ENCODE peak calls at places on chromosomes 1 and 21, in seven cellular contexts. J is IMR-90, D is neuronal stem cell, A is mesendoderm, F is H9, M is H1, T is trophoblast cell. P is an unnamed sample. For H3K79me1, the result is how much of the 10 kb centered on the place peaks cover.

GRCh38 chr1:93360111-93360510 is 14.4 kb downstream of the DR1 start:
- DNase-seq in J (no peak), D (no peak), A (no peak), F (no peak), M (no peak), T (no peak), P (no peak)

GRCh38 chr1:8023995-8024313 is 2.2 kb downstream of the ERRFI1 start:
- DNase-seq in J (no peak), D (no peak), A (peak), F (no peak), M (no peak), T (peak), P (peak)

GRCh38 chr1:178330848-178331497 is 165.8 kb downstream of the CLEC20A start:
- DNase-seq in J (no peak), D (no peak), A (no peak), F (no peak), M (no peak), T (no peak), P (no peak)

GRCh38 chr1:161958425-161958824 is 65.2 kb downstream of the OLFML2B start:
- DNase-seq in J (peak), D (no peak), A (no peak), F (no peak), M (no peak), T (no peak), P (no peak)

GRCh38 chr1:201496296-201496690 is 10.6 kb downstream of the CSRP1 start:
- DNase-seq in J (no peak), D (no peak), A (no peak), F (no peak), M (no peak), T (no peak), P (no peak)

GRCh38 chr1:58781541-58782307 is 2.1 kb downstream of the JUN start:
- DNase-seq in J (peak), D (peak), A (peak), F (peak), M (no peak), T (peak), P (peak)

GRCh38 chr21:20249401-20249800 is 748.8 kb upstream of the NCAM2 start:
- DNase-seq in J (no peak), D (no peak), A (no peak), F (no peak), M (no peak), T (no peak), P (no peak)

GRCh38 chr1:30315185-30315960 is 408.0 kb downstream of the MATN1 start:
- DNase-seq in J (peak), D (no peak), A (peak), F (peak), M (no peak), T (no peak), P (no peak)

GRCh38 chr1:67898033-67898726 is 64.9 kb upstream of the GNG12 start:
- DNase-seq in J (peak), D (no peak), A (peak), F (no peak), M (no peak), T (peak), P (no peak)

GRCh38 chr21:37886726-37887309 is 29.4 kb downstream of the KCNJ6 start:
- DNase-seq in J (no peak), D (no peak), A (peak), F (no peak), M (no peak), T (no peak), P (no peak)

GRCh38 chr1:213163278-213163711 is 112.3 kb downstream of the RPS6KC1 start:
- DNase-seq in J (no peak), D (no peak), A (no peak), F (no peak), M (no peak), T (no peak), P (no peak)

GRCh38 chr1:155983191-155984023 is 5.1 kb upstream of the ARHGEF2 start:
- DNase-seq in J (peak), D (no peak), A (peak), F (peak), M (no peak), T (no peak), P (peak)

GRCh38 chr1:61182049-61182448 is 99.7 kb downstream of the NFIA start:
- DNase-seq in J (peak), D (no peak), A (no peak), F (no peak), M (no peak), T (no peak), P (peak)

GRCh38 chr1:6099787-6100765 is 54.4 kb downstream of the KCNAB2 start:
- DNase-seq in J (no peak), D (no peak), A (no peak), F (no peak), M (no peak), T (no peak), P (no peak)

GRCh38 chr1:33010946-33011731 is 25.5 kb downstream of the AK2 start:
- DNase-seq in J (peak), D (no peak), A (no peak), F (no peak), M (no peak), T (no peak), P (peak)

GRCh38 chr1:65232402-65233122 is 76.8 kb upstream of the DNAJC6 start:
- DNase-seq in J (no peak), D (no peak), A (no peak), F (no peak), M (no peak), T (no peak), P (peak)

GRCh38 chr1:15337656-15338402 is 71.9 kb upstream of the EFHD2 start:
- DNase-seq in J (peak), D (no peak), A (peak), F (no peak), M (no peak), T (peak), P (peak)

GRCh38 chr1:214419650-214420049 is 131.8 kb downstream of the PTPN14 start:
- DNase-seq in J (no peak), D (no peak), A (peak), F (no peak), M (no peak), T (peak), P (no peak)

GRCh38 chr1:180116964-180117763 is 37.5 kb upstream of the QSOX1 start:
- DNase-seq in J (peak), D (no peak), A (no peak), F (no peak), M (no peak), T (no peak), P (peak)

GRCh38 chr1:150764617-150765090 is 924 bp downstream of the CTSS start:
- DNase-seq in J (peak), D (no peak), A (no peak), F (no peak), M (no peak), T (peak), P (peak)

GRCh38 chr1:202117898-202118371 is 4.8 kb upstream of the GPR37L1 start:
- DNase-seq in J (no peak), D (no peak), A (no peak), F (no peak), M (no peak), T (peak), P (no peak)

GRCh38 chr1:24966724-24967346 is 36.8 kb upstream of the RUNX3 start:
- DNase-seq in J (peak), D (no peak), A (peak), F (no peak), M (no peak), T (peak), P (peak)

GRCh38 chr1:110524311-110525249 is 5.6 kb upstream of the KCNA10 start:
- DNase-seq in J (peak), D (peak), A (peak), F (peak), M (peak), T (peak), P (peak)

GRCh38 chr1:226001852-226002666 is 2.9 kb upstream of the SDE2 start:
- DNase-seq in J (no peak), D (no peak), A (peak), F (no peak), M (no peak), T (peak), P (no peak)

GRCh38 chr1:198761859-198762616 is 123.2 kb downstream of the PTPRC start:
- DNase-seq in J (no peak), D (no peak), A (no peak), F (no peak), M (no peak), T (no peak), P (no peak)

GRCh38 chr1:50023292-50024159 is at the start of gene AGBL4:
- DNase-seq in J (no peak), D (peak), A (peak), F (peak), M (no peak), T (peak), P (no peak)

GRCh38 chr1:199089393-199090122 is 450.7 kb downstream of the PTPRC start:
- DNase-seq in J (peak), D (no peak), A (no peak), F (no peak), M (no peak), T (no peak), P (no peak)

GRCh38 chr1:15847100-15847892 is at the start of gene SPEN:
- DNase-seq in J (peak), D (peak), A (peak), F (peak), M (peak), T (peak), P (peak)

GRCh38 chr1:57551476-57551875 is 127.6 kb upstream of the DAB1 start:
- DNase-seq in J (no peak), D (no peak), A (peak), F (peak), M (no peak), T (no peak), P (no peak)

GRCh38 chr1:161266096-161266679 is 7.6 kb downstream of the PCP4L1 start:
- DNase-seq in J (no peak), D (no peak), A (no peak), F (no peak), M (no peak), T (no peak), P (no peak)

GRCh38 chr21:41769521-41769920 is 2.7 kb upstream of the RIPK4 start:
- DNase-seq in J (no peak), D (no peak), A (no peak), F (no peak), M (no peak), T (no peak), P (no peak)

GRCh38 chr21:33873116-33873515 is 42.5 kb downstream of the ATP5PO start:
- DNase-seq in J (no peak), D (no peak), A (no peak), F (no peak), M (no peak), T (no peak), P (no peak)

GRCh38 chr1:47764461-47765046 is 232.6 kb downstream of the TRABD2B start:
- DNase-seq in J (no peak), D (no peak), A (no peak), F (no peak), M (no peak), T (no peak), P (no peak)

GRCh38 chr21:29568020-29568419 is 269.3 kb downstream of the BACH1 start:
- DNase-seq in J (no peak), D (no peak), A (no peak), F (no peak), M (no peak), T (peak), P (no peak)

GRCh38 chr1:25145775-25146381 is 86.4 kb downstream of the SYF2 start:
- DNase-seq in J (no peak), D (no peak), A (no peak), F (no peak), M (no peak), T (no peak), P (no peak)

GRCh38 chr1:185495017-185495416 is 178.0 kb upstream of the IVNS1ABP start:
- DNase-seq in J (no peak), D (no peak), A (no peak), F (no peak), M (no peak), T (no peak), P (no peak)

GRCh38 chr1:40736085-40736531 is 44.6 kb downstream of the NFYC start:
- DNase-seq in J (peak), D (no peak), A (peak), F (no peak), M (no peak), T (peak), P (peak)
- H3K79me1 ChIP-seq in J (under half), D (under half), A (under half), F (under half), M (under half), T (under half), P (under half)

GRCh38 chr1:209815495-209815894 is 9.6 kb upstream of the IRF6 start:
- DNase-seq in J (no peak), D (no peak), A (no peak), F (no peak), M (no peak), T (no peak), P (no peak)

GRCh38 chr1:209816923-209817322 is 10.8 kb upstream of the UTP25 start:
- DNase-seq in J (no peak), D (no peak), A (no peak), F (no peak), M (no peak), T (no peak), P (no peak)

GRCh38 chr1:209815931-209816338 is 10.0 kb upstream of the IRF6 start:
- DNase-seq in J (no peak), D (no peak), A (no peak), F (no peak), M (no peak), T (peak), P (no peak)

GRCh38 chr1:209819059-209819458 is 8.7 kb upstream of the UTP25 start:
- DNase-seq in J (no peak), D (no peak), A (no peak), F (no peak), M (no peak), T (no peak), P (no peak)

DNA sequence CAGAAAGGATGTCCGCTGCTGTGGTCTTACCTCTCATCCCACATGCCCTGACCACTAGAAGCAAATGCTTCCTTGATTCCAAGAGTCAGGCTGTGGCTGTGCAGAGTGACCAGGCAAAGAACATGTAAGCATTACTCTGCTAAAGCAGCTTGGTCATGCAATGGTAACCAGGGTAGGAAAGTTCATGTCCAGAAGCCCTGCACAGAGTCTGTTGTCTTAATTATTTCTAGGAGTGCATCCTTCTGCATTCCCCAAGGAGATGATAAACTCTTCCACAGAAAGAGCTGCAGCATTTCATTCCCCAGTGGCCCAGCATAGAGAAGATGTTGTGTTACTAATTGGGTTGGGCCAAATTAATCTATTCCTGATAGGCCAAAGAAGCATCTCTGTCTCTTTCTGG is 10.1 kb upstream of the UTP25 start:
- DNase-seq in J (no peak), D (no peak), A (no peak), F (no peak), M (no peak), T (no peak), P (no peak)
- H3K79me1 ChIP-seq in J (under half), D (under half), A (under half), F (under half), M (under half), T (under half), P (under half)

GRCh38 chr1:46512792-46513190 is 23.2 kb downstream of the DMBX1 start:
- DNase-seq in J (no peak), D (no peak), A (no peak), F (no peak), M (no peak), T (no peak), P (no peak)
- H3K79me1 ChIP-seq in J (under half), D (under half), A (under half), F (under half), M (under half), T (under half), P (under half)

GRCh38 chr1:76474922-76475321 is 392.4 kb upstream of the ST6GALNAC5 start:
- DNase-seq in J (no peak), D (no peak), A (no peak), F (no peak), M (no peak), T (no peak), P (no peak)
- H3K79me1 ChIP-seq in J (under half), D (under half), A (under half), F (under half), M (under half), T (under half), P (under half)

GRCh38 chr1:11598461-11598860 is 55.8 kb downstream of the FBXO2 start:
- DNase-seq in J (peak), D (no peak), A (no peak), F (no peak), M (no peak), T (no peak), P (no peak)

GRCh38 chr1:11594625-11595024 is 59.6 kb downstream of the FBXO2 start:
- DNase-seq in J (no peak), D (no peak), A (no peak), F (no peak), M (no peak), T (no peak), P (no peak)

GRCh38 chr1:11595287-11595686 is 58.9 kb downstream of the FBXO2 start:
- DNase-seq in J (no peak), D (no peak), A (no peak), F (no peak), M (no peak), T (no peak), P (no peak)

GRCh38 chr1:11594222-11594621 is 60.0 kb downstream of the FBXO2 start:
- DNase-seq in J (peak), D (peak), A (peak), F (peak), M (peak), T (peak), P (peak)

DNA sequence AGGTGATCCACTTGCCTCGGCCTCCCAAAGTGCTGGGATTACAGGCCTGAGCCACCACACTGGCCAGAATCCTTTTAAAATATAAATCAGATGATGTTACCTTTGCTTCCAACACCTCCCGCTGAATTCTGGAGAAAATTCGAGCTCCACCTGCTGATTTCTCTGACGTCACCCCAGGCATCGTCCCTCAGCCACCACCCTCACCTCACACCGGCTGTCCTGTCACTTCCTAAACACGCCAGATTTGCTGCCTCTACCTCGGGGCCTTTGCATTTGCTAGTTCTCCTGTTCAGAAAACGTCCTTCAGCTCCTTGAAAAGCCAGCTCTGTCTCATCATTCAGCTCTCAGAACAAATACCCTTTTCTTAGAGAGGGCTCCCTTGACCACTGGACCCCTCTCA is 57.9 kb downstream of the FBXO2 start:
- DNase-seq in J (no peak), D (no peak), A (no peak), F (no peak), M (no peak), T (no peak), P (no peak)
- H3K79me1 ChIP-seq in J (under half), D (under half), A (under half), F (under half), M (under half), T (under half), P (under half)

GRCh38 chr1:215891673-215892072 is 324.6 kb downstream of the KCTD3 start:
- DNase-seq in J (peak), D (no peak), A (no peak), F (no peak), M (no peak), T (no peak), P (no peak)

GRCh38 chr1:215895893-215896292 is 328.8 kb downstream of the KCTD3 start:
- DNase-seq in J (no peak), D (no peak), A (no peak), F (no peak), M (no peak), T (no peak), P (no peak)

GRCh38 chr1:215890438-215890837 is 323.3 kb downstream of the KCTD3 start:
- DNase-seq in J (no peak), D (no peak), A (no peak), F (no peak), M (no peak), T (no peak), P (no peak)

GRCh38 chr1:215891266-215891665 is 324.2 kb downstream of the KCTD3 start:
- DNase-seq in J (peak), D (no peak), A (no peak), F (no peak), M (no peak), T (no peak), P (no peak)

DNA sequence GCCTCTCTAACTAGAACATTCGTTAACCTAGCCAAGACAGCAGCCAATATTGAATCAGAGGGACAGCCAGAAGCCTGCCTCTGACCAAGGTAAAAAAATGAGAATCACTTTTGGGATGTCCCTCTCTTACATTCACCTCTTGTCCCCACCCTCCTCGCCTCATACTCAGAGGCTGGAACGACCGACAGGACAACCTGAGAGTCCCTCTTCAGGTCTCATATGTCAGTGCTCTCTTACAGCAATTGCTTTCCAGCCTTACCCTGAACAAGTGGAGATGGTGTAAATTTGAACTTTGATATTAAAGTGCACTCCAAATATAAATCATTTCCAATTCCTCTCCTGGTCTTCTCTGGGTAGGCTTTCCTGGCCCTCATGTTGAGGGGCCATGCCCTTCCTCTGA is 327.5 kb downstream of the KCTD3 start:
- DNase-seq in J (no peak), D (no peak), A (peak), F (no peak), M (no peak), T (no peak), P (no peak)
- H3K79me1 ChIP-seq in J (under half), D (under half), A (under half), F (under half), M (under half), T (under half), P (under half)

DNA sequence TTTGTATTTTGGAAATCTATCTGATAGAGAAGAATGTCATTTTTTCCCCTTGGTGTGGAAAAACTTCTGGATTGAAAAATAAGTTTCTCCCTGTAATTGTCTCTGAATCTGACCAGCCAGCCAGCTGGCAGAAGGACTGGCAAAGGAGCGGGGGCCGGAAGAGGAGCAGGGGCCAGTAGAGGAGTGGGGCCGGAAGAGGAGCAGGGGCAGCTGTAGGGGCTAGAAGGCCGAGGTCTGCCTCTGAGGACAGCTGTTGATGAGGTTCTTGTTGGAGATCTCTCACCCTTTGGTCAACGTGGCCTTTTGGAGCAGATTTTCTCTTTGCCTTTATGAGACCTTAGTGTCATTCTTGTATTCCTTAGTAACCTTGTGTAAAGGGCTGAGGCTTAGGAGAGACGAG is 121.8 kb downstream of the GALNT2 start:
- DNase-seq in J (no peak), D (no peak), A (no peak), F (no peak), M (no peak), T (no peak), P (no peak)
- H3K79me1 ChIP-seq in J (under half), D (under half), A (under half), F (under half), M (under half), T (under half), P (under half)

P was measured in mesenchymal stem cell.